ENCODE peak calls at places on chromosomes 16 and 17, in nine cellular contexts. One of them, this sample, is unnamed.

GRCh38 chr17:38322156-38322779 is 21.5 kb downstream of the GPR179 start:
- DNase-seq in kidney epithelial cell: no peak
- DNase-seq in DND-41: peak
- DNase-seq in fibroblast of lung: peak
- DNase-seq in transverse colon: peak
- DNase-seq in BJ: no peak
- DNase-seq in AG04450: no peak
- DNase-seq in Caco-2: peak
- DNase-seq in esophagus squamous epithelium: no peak
- DNase-seq in this sample: no peak

GRCh38 chr17:16463341-16464000 is 28.5 kb downstream of the LRRC75A start:
- DNase-seq in transverse colon: peak
- DNase-seq in AG04450: peak
- DNase-seq in kidney epithelial cell: no peak
- DNase-seq in fibroblast of lung: peak
- DNase-seq in Caco-2: no peak
- DNase-seq in esophagus squamous epithelium: no peak
- DNase-seq in BJ: peak
- DNase-seq in DND-41: no peak
- DNase-seq in this sample: no peak

GRCh38 chr17:9226794-9227135 is 205.5 kb downstream of the NTN1 start:
- DNase-seq in kidney epithelial cell: no peak
- DNase-seq in Caco-2: no peak
- DNase-seq in AG04450: no peak
- DNase-seq in DND-41: peak
- DNase-seq in esophagus squamous epithelium: no peak
- DNase-seq in fibroblast of lung: no peak
- DNase-seq in transverse colon: no peak
- DNase-seq in BJ: no peak
- DNase-seq in this sample: no peak

GRCh38 chr17:50638851-50639767 is 4.4 kb downstream of the ABCC3 start:
- DNase-seq in AG04450: peak
- DNase-seq in fibroblast of lung: peak
- DNase-seq in kidney epithelial cell: peak
- DNase-seq in esophagus squamous epithelium: peak
- DNase-seq in DND-41: no peak
- DNase-seq in BJ: peak
- DNase-seq in Caco-2: peak
- DNase-seq in transverse colon: peak
- DNase-seq in this sample: peak

GRCh38 chr17:49230636-49231562 is at the start of gene PHOSPHO1:
- DNase-seq in esophagus squamous epithelium: no peak
- DNase-seq in AG04450: peak
- DNase-seq in DND-41: peak
- DNase-seq in Caco-2: peak
- DNase-seq in fibroblast of lung: peak
- DNase-seq in kidney epithelial cell: peak
- DNase-seq in BJ: peak
- DNase-seq in transverse colon: peak
- DNase-seq in this sample: no peak

GRCh38 chr17:60293580-60294335 is 98.2 kb downstream of the USP32 start:
- DNase-seq in transverse colon: no peak
- DNase-seq in esophagus squamous epithelium: no peak
- DNase-seq in Caco-2: no peak
- DNase-seq in fibroblast of lung: no peak
- DNase-seq in AG04450: no peak
- DNase-seq in DND-41: no peak
- DNase-seq in BJ: no peak
- DNase-seq in kidney epithelial cell: no peak
- DNase-seq in this sample: no peak

GRCh38 chr16:89455178-89455577 is 35.2 kb downstream of the ANKRD11 start:
- DNase-seq in kidney epithelial cell: no peak
- DNase-seq in DND-41: peak
- DNase-seq in fibroblast of lung: no peak
- DNase-seq in AG04450: no peak
- DNase-seq in Caco-2: no peak
- DNase-seq in esophagus squamous epithelium: no peak
- DNase-seq in BJ: no peak
- DNase-seq in transverse colon: no peak
- DNase-seq in this sample: no peak

GRCh38 chr17:79073706-79074088 is 927 bp upstream of the ENGASE start:
- DNase-seq in Caco-2: peak
- DNase-seq in DND-41: no peak
- DNase-seq in BJ: no peak
- DNase-seq in transverse colon: peak
- DNase-seq in fibroblast of lung: no peak
- DNase-seq in kidney epithelial cell: no peak
- DNase-seq in AG04450: no peak
- DNase-seq in esophagus squamous epithelium: no peak
- DNase-seq in this sample: no peak

GRCh38 chr16:53754938-53755910 is 51.3 kb downstream of the FTO start:
- DNase-seq in BJ: no peak
- DNase-seq in esophagus squamous epithelium: no peak
- DNase-seq in transverse colon: peak
- DNase-seq in AG04450: no peak
- DNase-seq in fibroblast of lung: peak
- DNase-seq in Caco-2: peak
- DNase-seq in DND-41: no peak
- DNase-seq in kidney epithelial cell: peak
- DNase-seq in this sample: no peak

GRCh38 chr17:69609495-69610315 is 195.2 kb downstream of the MAP2K6 start:
- DNase-seq in fibroblast of lung: peak
- DNase-seq in kidney epithelial cell: no peak
- DNase-seq in BJ: no peak
- DNase-seq in esophagus squamous epithelium: no peak
- DNase-seq in AG04450: no peak
- DNase-seq in Caco-2: peak
- DNase-seq in transverse colon: no peak
- DNase-seq in DND-41: no peak
- DNase-seq in this sample: no peak

DNA sequence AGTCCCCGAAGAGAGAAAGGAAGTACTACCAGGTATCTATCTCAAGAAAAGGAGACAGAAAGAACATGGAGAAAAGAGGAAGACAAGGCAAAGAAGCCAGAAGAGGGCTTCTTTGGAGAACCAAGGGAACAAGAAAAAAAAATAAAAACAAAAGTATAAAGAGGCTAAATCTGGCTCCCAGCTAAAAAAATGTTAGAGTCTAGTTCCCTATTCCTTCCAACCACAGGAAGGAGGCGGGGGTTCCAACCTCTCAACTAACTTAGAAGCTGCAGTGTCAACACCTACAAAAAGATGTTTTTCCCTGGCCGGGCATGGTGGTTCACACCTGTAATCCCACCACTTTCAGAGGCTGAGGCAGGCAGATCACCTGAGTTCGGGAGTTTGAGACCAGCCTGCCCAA is 13.4 kb downstream of the UTP6 start:
- DNase-seq in fibroblast of lung: no peak
- DNase-seq in DND-41: no peak
- DNase-seq in transverse colon: no peak
- DNase-seq in esophagus squamous epithelium: no peak
- DNase-seq in BJ: no peak
- DNase-seq in kidney epithelial cell: no peak
- DNase-seq in Caco-2: no peak
- DNase-seq in AG04450: no peak
- DNase-seq in this sample: no peak
- H3K4me3 ChIP-seq in fibroblast of lung: no peak
- H3K4me3 ChIP-seq in DND-41: no peak
- H3K4me3 ChIP-seq in transverse colon: no peak
- H3K4me3 ChIP-seq in esophagus squamous epithelium: no peak
- H3K4me3 ChIP-seq in BJ: no peak
- H3K4me3 ChIP-seq in kidney epithelial cell: no peak
- H3K4me3 ChIP-seq in Caco-2: no peak
- H3K4me3 ChIP-seq in AG04450: no peak
- H3K4me3 ChIP-seq in this sample: no peak

GRCh38 chr16:88062341-88062861 is 111.2 kb downstream of the BANP start:
- DNase-seq in BJ: peak
- DNase-seq in kidney epithelial cell: peak
- DNase-seq in AG04450: peak
- DNase-seq in transverse colon: no peak
- DNase-seq in fibroblast of lung: peak
- DNase-seq in Caco-2: no peak
- DNase-seq in DND-41: no peak
- DNase-seq in esophagus squamous epithelium: no peak
- DNase-seq in this sample: peak

GRCh38 chr16:88064011-88064888 is 113.0 kb downstream of the BANP start:
- DNase-seq in DND-41: no peak
- DNase-seq in fibroblast of lung: no peak
- DNase-seq in BJ: no peak
- DNase-seq in esophagus squamous epithelium: no peak
- DNase-seq in AG04450: no peak
- DNase-seq in Caco-2: no peak
- DNase-seq in kidney epithelial cell: no peak
- DNase-seq in transverse colon: no peak
- DNase-seq in this sample: no peak

GRCh38 chr16:88064889-88065746 is 113.9 kb downstream of the BANP start:
- DNase-seq in Caco-2: no peak
- DNase-seq in fibroblast of lung: no peak
- DNase-seq in kidney epithelial cell: no peak
- DNase-seq in AG04450: no peak
- DNase-seq in transverse colon: no peak
- DNase-seq in BJ: no peak
- DNase-seq in esophagus squamous epithelium: no peak
- DNase-seq in DND-41: no peak
- DNase-seq in this sample: no peak

GRCh38 chr16:88061346-88062110 is 110.3 kb downstream of the BANP start:
- DNase-seq in Caco-2: no peak
- DNase-seq in esophagus squamous epithelium: no peak
- DNase-seq in BJ: no peak
- DNase-seq in DND-41: no peak
- DNase-seq in kidney epithelial cell: no peak
- DNase-seq in AG04450: no peak
- DNase-seq in transverse colon: no peak
- DNase-seq in fibroblast of lung: no peak
- DNase-seq in this sample: no peak

GRCh38 chr16:88063201-88063773 is 112.1 kb downstream of the BANP start:
- DNase-seq in esophagus squamous epithelium: no peak
- DNase-seq in Caco-2: no peak
- DNase-seq in BJ: peak
- DNase-seq in AG04450: peak
- DNase-seq in kidney epithelial cell: peak
- DNase-seq in fibroblast of lung: peak
- DNase-seq in DND-41: no peak
- DNase-seq in transverse colon: no peak
- DNase-seq in this sample: no peak
- TF ChIP-seq CTCF in esophagus squamous epithelium: no peak
- TF ChIP-seq CTCF in Caco-2: no peak
- TF ChIP-seq CTCF in BJ: peak
- TF ChIP-seq CTCF in AG04450: peak
- TF ChIP-seq CTCF in kidney epithelial cell: peak
- TF ChIP-seq CTCF in fibroblast of lung: peak
- TF ChIP-seq CTCF in DND-41: peak
- TF ChIP-seq CTCF in transverse colon: no peak
- TF ChIP-seq CTCF in this sample: no peak

DNA sequence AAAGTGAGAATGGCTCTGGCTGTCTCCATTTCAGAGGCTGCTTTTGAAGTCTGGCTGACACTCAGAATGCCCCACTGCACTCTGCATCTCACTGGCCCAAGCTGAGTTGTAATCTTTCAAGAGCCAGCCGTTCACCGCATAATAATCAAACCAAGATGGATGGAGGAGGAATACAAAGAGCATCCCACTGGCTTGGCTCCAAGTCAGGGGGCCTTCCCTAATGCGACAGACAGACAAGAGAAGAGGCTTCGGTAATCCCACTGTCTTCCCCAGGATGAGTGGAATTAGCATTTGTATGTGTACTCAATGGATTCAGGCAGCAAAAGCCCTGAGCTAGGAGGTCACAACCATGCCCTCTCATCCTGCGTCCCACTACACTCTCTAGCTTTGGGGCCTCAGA is 68.0 kb downstream of the CBLN1 start:
- DNase-seq in fibroblast of lung: no peak
- DNase-seq in AG04450: no peak
- DNase-seq in Caco-2: no peak
- DNase-seq in BJ: no peak
- DNase-seq in esophagus squamous epithelium: no peak
- DNase-seq in kidney epithelial cell: no peak
- DNase-seq in transverse colon: no peak
- DNase-seq in DND-41: no peak
- DNase-seq in this sample: no peak
- H3K4me3 ChIP-seq in fibroblast of lung: no peak
- H3K4me3 ChIP-seq in AG04450: no peak
- H3K4me3 ChIP-seq in Caco-2: no peak
- H3K4me3 ChIP-seq in BJ: no peak
- H3K4me3 ChIP-seq in esophagus squamous epithelium: no peak
- H3K4me3 ChIP-seq in kidney epithelial cell: no peak
- H3K4me3 ChIP-seq in transverse colon: no peak
- H3K4me3 ChIP-seq in DND-41: no peak
- H3K4me3 ChIP-seq in this sample: no peak

GRCh38 chr17:43591750-43592562 is 45.8 kb upstream of the ETV4 start:
- DNase-seq in kidney epithelial cell: no peak
- DNase-seq in transverse colon: peak
- DNase-seq in BJ: no peak
- DNase-seq in Caco-2: peak
- DNase-seq in AG04450: peak
- DNase-seq in esophagus squamous epithelium: no peak
- DNase-seq in DND-41: no peak
- DNase-seq in fibroblast of lung: peak
- DNase-seq in this sample: no peak
- TF ChIP-seq CTCF in kidney epithelial cell: no peak
- TF ChIP-seq CTCF in transverse colon: no peak
- TF ChIP-seq CTCF in BJ: no peak
- TF ChIP-seq CTCF in Caco-2: no peak
- TF ChIP-seq CTCF in AG04450: no peak
- TF ChIP-seq CTCF in esophagus squamous epithelium: no peak
- TF ChIP-seq CTCF in DND-41: no peak
- TF ChIP-seq CTCF in fibroblast of lung: no peak
- TF ChIP-seq CTCF in this sample: no peak

DNA sequence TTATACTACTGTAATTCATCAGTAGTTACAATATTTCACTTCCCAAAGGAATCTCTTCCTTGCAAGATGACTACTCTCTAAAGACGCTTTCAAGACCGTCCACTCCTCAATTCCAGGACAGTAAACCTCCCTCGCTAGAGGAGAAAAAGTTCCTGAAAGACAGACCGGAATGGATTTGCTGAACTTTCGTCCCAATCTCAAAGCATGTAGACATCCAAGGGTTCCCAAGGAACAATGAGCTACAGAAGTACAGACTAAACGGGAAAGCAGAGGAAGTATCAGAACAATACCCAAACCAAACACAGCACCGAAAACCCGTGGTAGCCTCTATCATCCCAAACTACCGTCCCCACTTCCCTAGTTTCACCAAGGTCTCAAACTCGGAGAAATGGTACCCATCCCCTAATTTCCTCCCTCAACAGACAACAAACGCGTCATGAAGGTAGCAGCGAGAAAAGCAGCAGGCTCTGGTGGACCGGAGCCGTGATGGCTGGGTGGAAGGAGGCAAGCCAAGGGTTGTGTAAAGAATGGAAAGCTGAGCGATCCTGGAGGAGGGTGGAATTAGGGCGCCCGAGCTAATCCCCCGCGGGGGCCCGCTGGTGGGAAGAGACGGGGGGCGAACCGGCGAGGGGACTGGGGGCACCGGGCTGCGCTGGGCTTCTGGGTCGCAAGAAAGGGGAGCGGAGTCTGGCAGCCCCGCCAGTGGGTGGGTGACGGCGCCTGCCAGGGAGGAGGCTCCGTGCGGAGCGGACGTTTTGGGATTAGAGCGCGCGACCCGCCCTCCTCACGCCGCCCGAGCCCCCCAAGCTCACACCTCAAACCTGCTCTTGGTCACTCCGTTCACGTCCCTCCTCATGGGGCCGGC is 647 bp downstream of the FBXL20 start:
- DNase-seq in AG04450: no peak
- DNase-seq in Caco-2: no peak
- DNase-seq in transverse colon: peak
- DNase-seq in BJ: no peak
- DNase-seq in kidney epithelial cell: no peak
- DNase-seq in DND-41: no peak
- DNase-seq in esophagus squamous epithelium: no peak
- DNase-seq in fibroblast of lung: no peak
- DNase-seq in this sample: no peak
- H3K4me3 ChIP-seq in AG04450: peak
- H3K4me3 ChIP-seq in Caco-2: peak
- H3K4me3 ChIP-seq in transverse colon: peak
- H3K4me3 ChIP-seq in BJ: peak
- H3K4me3 ChIP-seq in kidney epithelial cell: peak
- H3K4me3 ChIP-seq in DND-41: peak
- H3K4me3 ChIP-seq in esophagus squamous epithelium: peak
- H3K4me3 ChIP-seq in fibroblast of lung: peak
- H3K4me3 ChIP-seq in this sample: peak

This sample was measured in epithelial cell of proximal tubule.